ENCODE peak calls at places on chromosome 3, in seven cellular contexts. M is mesenchymal stem cell, N is IMR-90, Z is neuronal stem cell, V is H1, H is mesendoderm, W is trophoblast cell. U is an unnamed sample.
A peak's percentile ranks its signal among the peaks of the same experiment; 100 is the strongest.

GRCh38 chr3:182078929-182079328 is 367.2 kb downstream of the SOX2 start:
- DNase-seq in V (no peak), Z (no peak), H (no peak), M (no peak), W (no peak), N (no peak), U (no peak)

GRCh38 chr3:113228969-113229368 is 17.6 kb downstream of the BOC start:
- DNase-seq in N (no peak), M (no peak), H (peak; percentile 50), W (no peak), V (no peak), Z (no peak), U (peak; percentile 28)

GRCh38 chr3:73827658-73828313 is 203.0 kb upstream of the PDZRN3 start:
- DNase-seq in W (no peak), M (no peak), Z (no peak), N (peak; percentile 37), H (no peak), V (no peak), U (no peak)

GRCh38 chr3:173411288-173412064 is 13.9 kb downstream of the NLGN1 start:
- DNase-seq in Z (no peak), N (peak; percentile 51), W (peak; percentile 14), V (no peak), M (peak; percentile 70), H (peak; percentile 25), U (no peak)

GRCh38 chr3:31250116-31250813 is 282.5 kb upstream of the STT3B start:
- DNase-seq in M (no peak), W (no peak), H (peak; percentile 55), Z (no peak), N (peak; percentile 6), V (no peak), U (no peak)

GRCh38 chr3:113212155-113212844 is 943 bp downstream of the BOC start:
- DNase-seq in N (no peak), W (peak; percentile 16), H (peak; percentile 29), V (no peak), Z (no peak), M (peak; percentile 58), U (no peak)

GRCh38 chr3:42692667-42693529 is 7.6 kb downstream of the KLHL40 start:
- DNase-seq in H (no peak), Z (no peak), V (no peak), W (no peak), N (no peak), M (no peak), U (no peak)

GRCh38 chr3:43345877-43346276 is 59.5 kb downstream of the SNRK start:
- DNase-seq in Z (no peak), M (no peak), N (peak; percentile 69), H (no peak), V (no peak), W (no peak), U (no peak)

GRCh38 chr3:169104972-169105371 is 558.5 kb downstream of the MECOM start:
- DNase-seq in N (peak; percentile 68), M (peak; percentile 65), H (no peak), W (no peak), V (no peak), Z (no peak), U (no peak)

GRCh38 chr3:127288921-127289645 is 1.2 kb upstream of the PRR20G start:
- DNase-seq in V (no peak), W (no peak), Z (no peak), H (peak; percentile 62), N (no peak), M (no peak), U (peak; percentile 64)

GRCh38 chr3:9841015-9841414 is 2.8 kb downstream of the RPUSD3 start:
- DNase-seq in V (no peak), H (no peak), W (no peak), M (no peak), Z (no peak), N (no peak), U (no peak)

GRCh38 chr3:4401441-4401840 is 65.6 kb downstream of the SUMF1 start:
- DNase-seq in M (peak; percentile 67), N (no peak), Z (no peak), W (no peak), H (no peak), V (no peak), U (no peak)

GRCh38 chr3:169790687-169791429 is 17.7 kb downstream of the MYNN start:
- DNase-seq in M (no peak), V (no peak), W (peak; percentile 49), Z (no peak), H (no peak), N (peak; percentile 55), U (no peak)

GRCh38 chr3:51519848-51520247 is 18.7 kb upstream of the RAD54L2 start:
- DNase-seq in N (no peak), W (no peak), M (no peak), H (no peak), Z (no peak), V (no peak), U (no peak)

GRCh38 chr3:126941721-126942270 is 41.1 kb upstream of the PLXNA1 start:
- DNase-seq in W (no peak), V (no peak), Z (no peak), H (no peak), M (no peak), N (peak; percentile 33), U (no peak)

GRCh38 chr3:143881102-143881501 is 32.8 kb upstream of the SLC9A9 start:
- DNase-seq in W (no peak), H (no peak), V (no peak), M (peak; percentile 18), Z (no peak), N (no peak), U (no peak)

GRCh38 chr3:183586477-183586876 is 31.0 kb upstream of the KLHL6 start:
- DNase-seq in Z (no peak), V (no peak), H (no peak), W (no peak), N (no peak), M (no peak), U (no peak)

GRCh38 chr3:188476930-188477329 is 323.0 kb downstream of the LPP start:
- DNase-seq in W (no peak), M (peak; percentile 40), H (peak; percentile 14), N (no peak), Z (no peak), V (no peak), U (no peak)

GRCh38 chr3:66477846-66478245 is 23.0 kb downstream of the LRIG1 start:
- DNase-seq in Z (no peak), M (no peak), H (no peak), N (no peak), V (no peak), W (no peak), U (peak; percentile 6)

GRCh38 chr3:32613183-32613582 is 42.5 kb upstream of the DYNC1LI1 start:
- DNase-seq in N (no peak), H (no peak), W (no peak), M (no peak), Z (no peak), V (no peak), U (no peak)

GRCh38 chr3:179373938-179374337 is 26.4 kb downstream of the MFN1 start:
- DNase-seq in V (no peak), N (no peak), W (no peak), H (peak; percentile 6), Z (no peak), M (no peak), U (no peak)

GRCh38 chr3:187919018-187919417 is 173.8 kb upstream of the BCL6 start:
- DNase-seq in W (no peak), H (no peak), M (no peak), N (no peak), Z (no peak), V (no peak), U (no peak)

GRCh38 chr3:71160800-71161546 is 422.6 kb downstream of the FOXP1 start:
- DNase-seq in N (peak; percentile 92), V (no peak), M (peak; percentile 74), Z (no peak), W (peak; percentile 39), H (no peak), U (no peak)

GRCh38 chr3:173397161-173398110 is at the start of gene NLGN1:
- DNase-seq in H (peak; percentile 70), Z (peak; percentile 76), W (peak; percentile 38), M (peak; percentile 73), N (peak; percentile 72), V (peak; percentile 21), U (peak; percentile 74)

GRCh38 chr3:189941679-189942078 is 179.0 kb downstream of the P3H2 start:
- DNase-seq in Z (no peak), M (no peak), W (peak; percentile 47), H (no peak), V (no peak), N (peak; percentile 59), U (no peak)

DNA sequence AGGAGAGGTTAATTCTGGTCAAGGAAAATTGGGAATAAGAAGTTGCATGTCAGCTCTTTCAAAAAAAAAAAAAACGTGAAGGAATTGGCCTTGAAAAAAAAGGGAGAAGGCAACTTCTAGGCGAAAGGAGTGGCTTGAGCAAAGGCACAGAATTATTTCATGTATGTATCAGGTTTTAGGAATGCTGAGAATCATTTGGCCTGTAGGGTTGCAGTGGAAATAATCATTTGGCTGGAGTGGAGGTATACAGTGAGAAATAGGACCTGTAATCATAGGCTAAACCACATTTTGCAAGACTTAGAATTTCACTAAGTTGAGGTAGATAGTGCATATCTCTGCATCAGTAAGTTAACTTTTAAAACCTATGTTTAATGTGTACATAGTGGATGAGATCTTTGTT is 54.9 kb downstream of the EPHA6 start:
- DNase-seq in N (no peak), M (no peak), W (peak; percentile 28), Z (no peak), V (no peak), H (no peak), U (no peak)
- H2AK5ac ChIP-seq in N (no peak overlapping the region), M (no peak overlapping the region), W (no peak overlapping the region), Z (no peak overlapping the region), V (no peak overlapping the region), H (no peak overlapping the region), U (no peak overlapping the region)

GRCh38 chr3:105835606-105836005 is 33.2 kb downstream of the CBLB start:
- DNase-seq in N (no peak), M (no peak), Z (no peak), H (no peak), W (no peak), V (no peak), U (no peak)
- H2AK5ac ChIP-seq in N (no peak overlapping the region), M (no peak overlapping the region), Z (no peak overlapping the region), H (no peak overlapping the region), W (no peak overlapping the region), V (no peak overlapping the region), U (no peak overlapping the region)

DNA sequence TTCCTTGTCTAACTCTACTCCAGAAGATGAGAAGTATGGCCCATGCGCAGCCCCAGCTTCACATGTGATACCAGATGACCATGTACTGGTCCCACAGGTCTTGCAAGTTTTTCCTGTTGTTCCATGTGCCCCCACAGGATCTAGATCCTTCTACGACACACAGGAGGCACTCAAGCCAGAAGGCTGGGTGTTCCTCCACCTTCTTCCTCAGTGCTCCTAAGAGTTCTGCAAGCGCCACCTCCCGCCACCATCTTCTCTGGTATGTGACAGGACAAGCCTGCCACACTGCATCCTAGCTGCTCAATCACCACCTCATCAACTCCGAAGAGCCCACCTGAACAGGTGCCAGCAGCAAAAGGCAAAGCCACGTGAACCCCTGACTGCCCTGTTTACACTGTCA is 43.1 kb downstream of the XXYLT1 start:
- DNase-seq in N (no peak), W (peak; percentile 50), M (no peak), Z (no peak), V (no peak), H (no peak), U (no peak)
- H2AK5ac ChIP-seq in N (no peak overlapping the region), W (no peak overlapping the region), M (no peak overlapping the region), Z (no peak overlapping the region), V (peak overlapping the region; percentile 82), H (no peak overlapping the region), U (no peak overlapping the region)

DNA sequence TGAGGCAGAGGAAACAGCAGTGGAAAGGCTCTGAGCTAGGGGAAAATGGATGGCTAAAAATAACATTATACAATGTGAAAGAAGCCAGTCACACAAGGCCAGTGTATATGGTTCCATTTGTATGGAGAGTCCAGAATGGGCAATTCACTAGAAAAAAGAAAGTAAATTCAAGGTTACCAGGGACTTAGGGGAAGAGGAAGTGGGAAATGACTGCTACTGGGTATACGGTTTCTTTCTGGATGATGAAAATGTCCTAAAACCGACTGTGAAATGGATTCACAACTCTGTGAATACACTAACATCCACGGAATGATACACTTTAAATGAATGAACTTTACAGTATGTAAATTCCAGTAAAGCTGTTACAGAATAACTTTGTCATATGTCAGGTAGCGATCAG is 25.4 kb upstream of the IQSEC1 start:
- DNase-seq in H (no peak), V (no peak), M (no peak), Z (no peak), N (no peak), W (no peak), U (no peak)
- H2AK5ac ChIP-seq in H (no peak overlapping the region), V (no peak overlapping the region), M (no peak overlapping the region), Z (no peak overlapping the region), N (no peak overlapping the region), W (no peak overlapping the region), U (no peak overlapping the region)